ENCODE peak calls at places on chromosomes 11 and 22, in four cellular contexts. V is GM12865, A is hepatocyte, D is transverse colon. H is an unnamed sample.

GRCh38 chr22:23403720-23404688 is 176.1 kb downstream of the IGLL1 start:
- DNase-seq in V (no peak), A (no peak), D (no peak), H (no peak)

GRCh38 chr11:75802913-75803820 is 11.8 kb upstream of the UVRAG start:
- DNase-seq in V (peak), A (peak), D (peak), H (no peak)

GRCh38 chr11:121553806-121554205 is 101.0 kb upstream of the SORL1-AS1 start:
- DNase-seq in V (no peak), A (peak), D (peak), H (no peak)

GRCh38 chr11:35003658-35004057 is 87.2 kb downstream of the PDHX start:
- DNase-seq in V (no peak), A (no peak), D (no peak), H (no peak)

GRCh38 chr11:49995559-49995958 is 13.2 kb upstream of the OR4C12 start:
- DNase-seq in V (peak), A (peak), D (no peak), H (no peak)

GRCh38 chr22:22520667-22521602 is 865 bp upstream of the ZNF280A start:
- DNase-seq in V (no peak), A (peak), D (no peak), H (no peak)

GRCh38 chr22:32281092-32281491 is 25.9 kb upstream of the SLC5A4 start:
- DNase-seq in V (no peak), A (no peak), D (no peak), H (peak)

GRCh38 chr11:44607987-44608386 is 42.5 kb downstream of the CD82 start:
- DNase-seq in V (no peak), A (peak), D (no peak), H (peak)

GRCh38 chr11:66339686-66340483 is 3.7 kb upstream of the RIN1 start:
- DNase-seq in V (no peak), A (no peak), D (no peak), H (no peak)

GRCh38 chr11:19868281-19868821 is 155.7 kb downstream of the NAV2 start:
- DNase-seq in V (no peak), A (peak), D (peak), H (no peak)

GRCh38 chr11:19111809-19112208 is 5.2 kb upstream of the ZDHHC13 start:
- DNase-seq in V (no peak), A (no peak), D (no peak), H (no peak)

GRCh38 chr11:119380816-119381185 is 689 bp downstream of the USP2 start:
- DNase-seq in V (no peak), A (no peak), D (no peak), H (no peak)

GRCh38 chr11:119388103-119388502 is 6.6 kb upstream of the USP2 start:
- DNase-seq in V (no peak), A (no peak), D (no peak), H (no peak)

GRCh38 chr11:119381186-119381988 is at the start of gene USP2:
- DNase-seq in V (peak), A (peak), D (peak), H (peak)

GRCh38 chr11:119382101-119382500 is 611 bp upstream of the USP2 start:
- DNase-seq in V (no peak), A (no peak), D (no peak), H (no peak)

DNA sequence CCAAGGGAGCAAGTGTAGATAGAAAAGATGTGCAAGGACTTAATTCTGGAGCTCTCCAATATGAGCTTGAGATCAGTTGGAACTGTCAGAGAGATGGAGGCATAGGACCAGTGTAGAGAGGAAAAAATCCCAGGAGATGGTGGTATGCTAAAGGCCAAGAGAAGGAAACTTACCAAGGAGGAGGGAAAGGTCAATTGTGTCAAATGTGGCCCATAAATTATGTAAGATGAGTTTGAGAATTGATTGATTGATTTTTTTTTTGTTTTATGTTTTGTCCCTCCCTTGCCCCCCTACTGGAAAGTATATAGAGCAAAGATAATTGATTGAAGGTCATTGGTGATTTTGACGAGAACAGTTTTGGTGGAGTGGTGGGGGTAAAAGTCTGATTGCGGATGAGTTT is 2.8 kb upstream of the USP2 start:
- DNase-seq in V (no peak), A (no peak), D (no peak), H (no peak)
- TF ChIP-seq CTCF in V (no peak), A (no peak), D (no peak), H (no peak)

GRCh38 chr11:94754819-94755218 is 13.3 kb upstream of the AMOTL1 start:
- DNase-seq in V (no peak), A (no peak), D (no peak), H (no peak)

GRCh38 chr11:94755494-94755893 is 12.7 kb upstream of the AMOTL1 start:
- DNase-seq in V (no peak), A (no peak), D (no peak), H (no peak)

GRCh38 chr11:94751806-94752205 is 16.4 kb upstream of the AMOTL1 start:
- DNase-seq in V (no peak), A (no peak), D (no peak), H (no peak)

GRCh38 chr11:94753630-94754029 is 14.5 kb upstream of the AMOTL1 start:
- DNase-seq in V (no peak), A (no peak), D (no peak), H (no peak)

GRCh38 chr11:94754335-94754734 is 13.8 kb upstream of the AMOTL1 start:
- DNase-seq in V (no peak), A (no peak), D (no peak), H (no peak)
- TF ChIP-seq CTCF in V (no peak), A (no peak), D (no peak), H (no peak)

DNA sequence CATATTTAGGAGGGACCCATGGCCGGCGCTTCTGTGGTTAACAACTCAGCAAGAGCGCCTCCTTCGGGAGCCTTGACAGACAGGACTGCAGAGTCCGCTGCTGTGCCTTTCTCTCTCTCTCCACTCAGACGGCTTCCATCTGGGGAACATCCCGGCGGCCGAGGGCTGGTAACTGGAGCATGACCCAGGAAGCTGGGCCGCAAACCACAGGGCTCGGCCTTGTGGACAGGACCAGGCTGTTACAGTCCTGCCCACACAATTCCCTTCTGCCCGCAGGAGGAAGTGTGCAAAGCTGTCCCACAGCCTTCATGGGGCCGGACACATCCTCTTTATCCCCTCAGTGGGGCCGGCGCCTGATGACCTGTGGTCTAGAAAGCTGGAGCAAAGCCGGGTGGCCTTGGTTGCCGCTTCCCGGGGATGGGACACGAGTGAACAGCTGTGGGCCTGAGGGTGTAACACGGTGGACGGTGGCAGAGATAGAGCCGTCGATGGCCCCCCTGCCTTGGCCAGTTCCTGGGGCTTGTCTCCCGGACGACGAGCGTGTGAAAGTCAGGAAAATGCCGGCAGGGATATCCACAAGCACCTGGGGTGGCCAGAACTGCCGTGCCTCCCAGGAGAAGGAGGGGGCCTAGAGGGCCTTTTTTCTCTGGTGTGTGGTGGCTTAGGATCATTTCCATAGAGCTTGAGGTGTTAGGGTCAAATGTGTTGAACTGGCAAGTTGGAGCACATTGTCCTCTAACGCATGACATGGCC is 50.1 kb downstream of the FBLN1 start:
- DNase-seq in V (no peak), A (peak), D (peak), H (peak)
- TF ChIP-seq CTCF in V (no peak), A (peak), D (no peak), H (peak)

GRCh38 chr22:19035474-19036228 is 86.6 kb downstream of the DGCR2 start:
- DNase-seq in V (peak), A (no peak), D (no peak), H (no peak)
- TF ChIP-seq CTCF in V (no peak), A (no peak), D (no peak), H (peak)

GRCh38 chr11:12854297-12854661 is 154.8 kb upstream of the RASSF10 start:
- DNase-seq in V (no peak), A (no peak), D (no peak), H (no peak)
- TF ChIP-seq CTCF in V (no peak), A (no peak), D (no peak), H (no peak)

GRCh38 chr11:9092846-9093778 is 1.7 kb upstream of the SCUBE2 start:
- DNase-seq in V (no peak), A (no peak), D (no peak), H (no peak)
- TF ChIP-seq CTCF in V (no peak), A (peak), D (no peak), H (peak)

H was measured in kidney epithelial cell.